ENCODE peak calls at places on chromosomes 1 and 21, in four cellular contexts. One of them, this sample, is unnamed.

GRCh38 chr21:37363936-37364335 is 2.6 kb upstream of the DYRK1A start:
- DNase-seq in CD8-positive, alpha-beta T cell: no peak
- DNase-seq in OCI-LY7: no peak
- DNase-seq in neuronal stem cell: no peak
- DNase-seq in this sample: no peak

GRCh38 chr1:119475866-119476439 is 31.1 kb upstream of the HSD3B1 start:
- DNase-seq in CD8-positive, alpha-beta T cell: no peak
- DNase-seq in OCI-LY7: peak
- DNase-seq in neuronal stem cell: peak
- DNase-seq in this sample: no peak

GRCh38 chr1:228268891-228269285 is 61.0 kb downstream of the OBSCN start:
- DNase-seq in CD8-positive, alpha-beta T cell: peak
- DNase-seq in OCI-LY7: no peak
- DNase-seq in neuronal stem cell: no peak
- DNase-seq in this sample: peak

GRCh38 chr1:2990376-2991115 is 30.7 kb upstream of the ACTRT2 start:
- DNase-seq in CD8-positive, alpha-beta T cell: no peak
- DNase-seq in OCI-LY7: no peak
- DNase-seq in neuronal stem cell: no peak
- DNase-seq in this sample: no peak

GRCh38 chr1:145689922-145690321 is 17.2 kb downstream of the PDZK1 start:
- DNase-seq in CD8-positive, alpha-beta T cell: no peak
- DNase-seq in OCI-LY7: no peak
- DNase-seq in neuronal stem cell: no peak
- DNase-seq in this sample: no peak

GRCh38 chr1:59276317-59276914 is 20.5 kb upstream of the FGGY start:
- DNase-seq in CD8-positive, alpha-beta T cell: no peak
- DNase-seq in OCI-LY7: no peak
- DNase-seq in neuronal stem cell: no peak
- DNase-seq in this sample: no peak

GRCh38 chr1:220908757-220909156 is 29.5 kb downstream of the HLX start:
- DNase-seq in CD8-positive, alpha-beta T cell: no peak
- DNase-seq in OCI-LY7: no peak
- DNase-seq in neuronal stem cell: no peak
- DNase-seq in this sample: no peak

GRCh38 chr1:34009340-34009975 is 145.6 kb downstream of the HMGB4 start:
- DNase-seq in CD8-positive, alpha-beta T cell: no peak
- DNase-seq in OCI-LY7: no peak
- DNase-seq in neuronal stem cell: no peak
- DNase-seq in this sample: no peak

GRCh38 chr1:81377406-81377805 is 423.3 kb upstream of the ADGRL2 start:
- DNase-seq in CD8-positive, alpha-beta T cell: no peak
- DNase-seq in OCI-LY7: no peak
- DNase-seq in neuronal stem cell: no peak
- DNase-seq in this sample: no peak

GRCh38 chr1:154609398-154610380 is 1.7 kb upstream of the ADAR start:
- DNase-seq in CD8-positive, alpha-beta T cell: peak
- DNase-seq in OCI-LY7: peak
- DNase-seq in neuronal stem cell: no peak
- DNase-seq in this sample: no peak

GRCh38 chr1:47644216-47644581 is 206.4 kb downstream of the FOXD2 start:
- DNase-seq in CD8-positive, alpha-beta T cell: no peak
- DNase-seq in OCI-LY7: no peak
- DNase-seq in neuronal stem cell: no peak
- DNase-seq in this sample: no peak

GRCh38 chr1:97077221-97077620 is 355.6 kb downstream of the PTBP2 start:
- DNase-seq in CD8-positive, alpha-beta T cell: no peak
- DNase-seq in OCI-LY7: no peak
- DNase-seq in neuronal stem cell: no peak
- DNase-seq in this sample: no peak

GRCh38 chr1:207619833-207620572 is 24.9 kb upstream of the CR1L start:
- DNase-seq in CD8-positive, alpha-beta T cell: no peak
- DNase-seq in OCI-LY7: peak
- DNase-seq in neuronal stem cell: peak
- DNase-seq in this sample: no peak

GRCh38 chr1:199283814-199284213 is 645.0 kb downstream of the PTPRC start:
- DNase-seq in CD8-positive, alpha-beta T cell: no peak
- DNase-seq in OCI-LY7: no peak
- DNase-seq in neuronal stem cell: no peak
- DNase-seq in this sample: no peak

GRCh38 chr1:27934818-27935549 is at the start of gene SMPDL3B:
- DNase-seq in CD8-positive, alpha-beta T cell: no peak
- DNase-seq in OCI-LY7: peak
- DNase-seq in neuronal stem cell: peak
- DNase-seq in this sample: no peak

GRCh38 chr1:200811704-200812103 is 61.1 kb upstream of the GPR25 start:
- DNase-seq in CD8-positive, alpha-beta T cell: no peak
- DNase-seq in OCI-LY7: no peak
- DNase-seq in neuronal stem cell: no peak
- DNase-seq in this sample: no peak

GRCh38 chr1:61173118-61173517 is 90.8 kb downstream of the NFIA start:
- DNase-seq in CD8-positive, alpha-beta T cell: no peak
- DNase-seq in OCI-LY7: no peak
- DNase-seq in neuronal stem cell: no peak
- DNase-seq in this sample: peak
- H3K27ac ChIP-seq in CD8-positive, alpha-beta T cell: no peak
- H3K27ac ChIP-seq in OCI-LY7: no peak
- H3K27ac ChIP-seq in neuronal stem cell: no peak
- H3K27ac ChIP-seq in this sample: peak

DNA sequence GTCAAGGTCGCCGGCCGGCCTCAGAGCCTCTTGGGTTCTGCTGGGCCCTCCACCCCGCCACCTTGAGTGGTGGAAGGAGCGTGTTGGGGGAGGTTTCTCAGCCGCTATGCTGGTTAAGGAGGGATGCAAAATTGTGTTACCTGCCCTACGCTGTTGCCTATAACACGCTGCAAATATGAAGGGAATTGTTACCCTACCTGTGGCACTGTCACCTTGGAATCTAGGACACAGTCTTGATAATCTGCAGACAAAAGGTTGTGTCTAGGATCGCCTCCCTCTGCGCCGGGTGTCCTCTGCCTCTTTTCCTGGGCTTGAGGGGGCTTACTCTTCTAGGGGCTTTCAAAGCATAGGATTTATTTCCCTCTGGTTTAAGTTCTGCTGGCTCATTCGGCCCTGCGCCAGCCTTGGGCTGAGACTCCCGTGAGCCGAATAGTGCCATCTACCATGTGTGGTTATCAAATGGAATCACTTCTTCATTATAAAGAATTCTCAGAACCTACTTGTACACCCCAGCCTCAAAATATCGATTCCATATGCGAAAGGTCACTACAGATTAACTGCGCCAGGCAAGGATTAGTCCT is 677 bp downstream of the SLC22A15 start:
- DNase-seq in CD8-positive, alpha-beta T cell: no peak
- DNase-seq in OCI-LY7: no peak
- DNase-seq in neuronal stem cell: no peak
- DNase-seq in this sample: no peak
- H3K4me3 ChIP-seq in CD8-positive, alpha-beta T cell: peak
- H3K4me3 ChIP-seq in OCI-LY7: peak
- H3K4me3 ChIP-seq in neuronal stem cell: no peak
- H3K4me3 ChIP-seq in this sample: peak

DNA sequence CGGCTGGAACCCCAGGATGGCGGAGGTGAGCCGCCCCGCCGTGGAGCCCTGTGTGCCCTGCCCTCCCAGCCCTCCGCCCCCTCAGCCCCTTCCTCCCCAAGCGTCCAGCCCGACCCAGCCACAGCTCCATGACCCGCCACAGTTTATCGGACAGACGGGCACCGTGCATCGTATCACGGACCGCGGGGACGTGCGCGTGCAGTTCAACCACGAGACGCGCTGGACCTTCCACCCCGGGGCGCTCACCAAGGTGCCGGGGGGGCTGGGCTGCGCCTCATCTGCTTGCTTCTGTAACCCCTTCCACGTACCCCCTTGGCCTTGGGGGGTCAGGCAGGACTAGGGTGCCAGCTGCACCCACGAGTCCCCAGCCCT is 6.6 kb upstream of the MMP23B start:
- DNase-seq in CD8-positive, alpha-beta T cell: no peak
- DNase-seq in OCI-LY7: no peak
- DNase-seq in neuronal stem cell: no peak
- DNase-seq in this sample: no peak
- H3K27ac ChIP-seq in CD8-positive, alpha-beta T cell: no peak
- H3K27ac ChIP-seq in OCI-LY7: no peak
- H3K27ac ChIP-seq in neuronal stem cell: no peak
- H3K27ac ChIP-seq in this sample: no peak

GRCh38 chr1:156421939-156422601 is 53.1 kb downstream of the RHBG start:
- DNase-seq in CD8-positive, alpha-beta T cell: no peak
- DNase-seq in OCI-LY7: no peak
- DNase-seq in neuronal stem cell: no peak
- DNase-seq in this sample: no peak

GRCh38 chr1:156417700-156418015 is 48.6 kb downstream of the RHBG start:
- DNase-seq in CD8-positive, alpha-beta T cell: no peak
- DNase-seq in OCI-LY7: no peak
- DNase-seq in neuronal stem cell: no peak
- DNase-seq in this sample: no peak

GRCh38 chr1:156421062-156421938 is 52.3 kb downstream of the RHBG start:
- DNase-seq in CD8-positive, alpha-beta T cell: peak
- DNase-seq in OCI-LY7: peak
- DNase-seq in neuronal stem cell: peak
- DNase-seq in this sample: peak

GRCh38 chr1:156420209-156421061 is 51.4 kb downstream of the RHBG start:
- DNase-seq in CD8-positive, alpha-beta T cell: peak
- DNase-seq in OCI-LY7: no peak
- DNase-seq in neuronal stem cell: no peak
- DNase-seq in this sample: no peak

DNA sequence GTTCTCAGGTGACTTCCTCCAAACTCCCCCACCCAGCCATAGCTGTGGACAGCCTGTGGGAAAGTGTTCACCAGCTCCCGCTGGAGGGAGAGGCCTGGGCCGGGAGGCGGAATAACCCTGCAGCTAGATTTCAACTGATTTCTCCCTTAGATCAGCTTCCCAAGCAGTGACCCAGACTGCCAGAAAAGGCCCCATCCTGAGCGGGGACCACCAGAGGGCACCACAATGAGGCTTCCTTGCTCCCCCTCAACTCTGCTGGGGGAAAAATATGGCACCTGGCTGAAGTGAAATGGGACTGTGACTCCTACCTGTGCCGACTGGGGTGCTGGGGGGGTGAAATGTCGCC is 50.8 kb downstream of the RHBG start:
- DNase-seq in CD8-positive, alpha-beta T cell: peak
- DNase-seq in OCI-LY7: peak
- DNase-seq in neuronal stem cell: no peak
- DNase-seq in this sample: no peak
- H3K4me3 ChIP-seq in CD8-positive, alpha-beta T cell: peak
- H3K4me3 ChIP-seq in OCI-LY7: peak
- H3K4me3 ChIP-seq in neuronal stem cell: no peak
- H3K4me3 ChIP-seq in this sample: peak

DNA sequence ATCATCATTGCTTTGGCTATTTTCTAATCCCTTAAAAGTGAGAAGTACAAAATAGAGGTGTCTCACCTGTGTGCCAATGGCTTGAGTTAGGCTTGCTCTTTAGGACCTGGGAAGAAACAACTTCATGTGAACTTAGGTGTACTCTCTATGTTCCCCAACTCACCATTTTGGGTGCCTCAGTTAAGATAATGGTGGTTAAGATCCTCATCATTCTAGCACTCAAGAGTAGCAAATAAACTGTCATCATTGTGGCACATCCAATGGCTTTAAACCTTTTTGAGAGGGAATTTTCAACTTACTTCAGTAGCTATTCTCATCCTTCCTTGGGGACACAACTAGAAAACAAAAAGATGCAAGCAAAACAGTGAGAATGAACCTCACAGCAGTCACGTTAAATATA is 1.3 kb downstream of the GAS5 start:
- DNase-seq in CD8-positive, alpha-beta T cell: no peak
- DNase-seq in OCI-LY7: peak
- DNase-seq in neuronal stem cell: no peak
- DNase-seq in this sample: no peak
- H3K27ac ChIP-seq in CD8-positive, alpha-beta T cell: peak
- H3K27ac ChIP-seq in OCI-LY7: peak
- H3K27ac ChIP-seq in neuronal stem cell: no peak
- H3K27ac ChIP-seq in this sample: no peak

GRCh38 chr1:218556016-218556415 is 210.9 kb downstream of the TGFB2 start:
- DNase-seq in CD8-positive, alpha-beta T cell: no peak
- DNase-seq in OCI-LY7: no peak
- DNase-seq in neuronal stem cell: no peak
- DNase-seq in this sample: no peak
- H3K4me3 ChIP-seq in CD8-positive, alpha-beta T cell: no peak
- H3K4me3 ChIP-seq in OCI-LY7: no peak
- H3K4me3 ChIP-seq in neuronal stem cell: no peak
- H3K4me3 ChIP-seq in this sample: no peak

DNA sequence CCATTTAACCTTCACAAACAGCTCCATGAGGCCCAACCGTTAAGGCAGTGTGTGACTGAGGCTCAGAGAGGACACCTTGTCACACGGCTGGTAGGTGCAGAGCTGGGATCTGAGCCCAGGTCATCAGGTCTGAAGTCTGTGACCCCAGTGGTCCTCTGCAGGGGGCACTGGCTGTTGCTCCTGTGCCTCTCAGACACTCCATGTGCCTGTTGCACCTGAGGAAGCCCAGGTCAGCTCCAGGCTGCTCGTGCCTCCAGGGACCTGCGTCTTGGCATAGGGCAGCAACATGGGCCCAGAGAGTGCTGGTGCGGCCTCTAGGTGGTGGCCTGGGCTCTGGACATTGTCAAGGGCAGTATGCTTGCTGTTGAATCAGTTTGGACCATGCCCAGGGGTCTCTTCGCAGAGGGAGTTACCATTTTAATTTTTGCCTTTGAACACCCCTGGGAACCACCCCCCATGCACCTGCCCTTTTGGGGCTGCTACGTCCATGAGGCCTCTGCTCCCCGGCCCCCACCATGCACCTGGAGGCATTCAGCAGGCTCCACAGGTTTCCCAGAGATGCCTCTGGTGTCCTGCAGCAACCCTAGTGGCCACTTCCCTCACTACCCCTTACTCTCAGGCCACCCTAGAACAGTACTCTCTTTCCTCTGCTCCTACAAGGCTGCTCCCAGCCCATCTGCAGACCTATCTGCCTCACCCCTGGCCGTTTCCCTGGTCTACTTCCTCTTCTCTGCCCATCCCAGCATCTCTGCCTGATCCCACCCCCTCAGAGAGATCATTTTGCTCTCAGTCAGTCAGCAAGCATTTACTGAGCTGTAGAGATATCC is 25.2 kb upstream of the EPS8L3 start:
- DNase-seq in CD8-positive, alpha-beta T cell: no peak
- DNase-seq in OCI-LY7: peak
- DNase-seq in neuronal stem cell: no peak
- DNase-seq in this sample: peak
- H3K27ac ChIP-seq in CD8-positive, alpha-beta T cell: no peak
- H3K27ac ChIP-seq in OCI-LY7: no peak
- H3K27ac ChIP-seq in neuronal stem cell: no peak
- H3K27ac ChIP-seq in this sample: no peak

This sample was measured in heart left ventricle.